ENCODE peak calls at places on chromosomes 11 and 22, in seven cellular contexts. F is neuronal stem cell, B is gastrocnemius medialis, S is stomach, U is dorsolateral prefrontal cortex, Q is GM23248, J is tibial nerve. H is an unnamed sample.

GRCh38 chr11:120079750-120080610 is 57.9 kb downstream of the TRIM29 start:
- DNase-seq in F (no peak), B (no peak), S (peak), U (no peak), Q (peak), J (no peak), H (no peak)

GRCh38 chr11:46918087-46918751 is at the start of gene LRP4:
- DNase-seq in F (no peak), B (no peak), S (peak), U (peak), Q (peak), J (no peak), H (no peak)

GRCh38 chr11:34358258-34358665 is 452 bp upstream of the ABTB2 start:
- DNase-seq in F (peak), B (peak), S (peak), U (no peak), Q (peak), J (no peak), H (no peak)

GRCh38 chr11:95230054-95231034 is 658 bp downstream of the SESN3 start:
- DNase-seq in F (peak), B (no peak), S (no peak), U (no peak), Q (peak), J (no peak), H (no peak)

GRCh38 chr11:120974980-120975379 is 48.9 kb upstream of the TBCEL start:
- DNase-seq in F (no peak), B (no peak), S (no peak), U (no peak), Q (no peak), J (no peak), H (no peak)

GRCh38 chr11:134489728-134490127 is 77.7 kb upstream of the B3GAT1 start:
- DNase-seq in F (no peak), B (no peak), S (no peak), U (no peak), Q (no peak), J (no peak), H (no peak)

GRCh38 chr11:10494636-10495463 is 39.8 kb downstream of the AMPD3 start:
- DNase-seq in F (no peak), B (peak), S (no peak), U (no peak), Q (no peak), J (no peak), H (no peak)

GRCh38 chr11:61830318-61831105 is 2.4 kb downstream of the FADS2 start:
- DNase-seq in F (no peak), B (no peak), S (no peak), U (no peak), Q (peak), J (no peak), H (no peak)

GRCh38 chr22:49197986-49198704 is 629.5 kb downstream of the BRD1 start:
- DNase-seq in F (no peak), B (no peak), S (no peak), U (peak), Q (no peak), J (no peak), H (no peak)

GRCh38 chr11:75745807-75746206 is 22.8 kb upstream of the DGAT2 start:
- DNase-seq in F (no peak), B (no peak), S (no peak), U (no peak), Q (no peak), J (no peak), H (no peak)

GRCh38 chr22:21593406-21594232 is 26.1 kb downstream of the UBE2L3 start:
- DNase-seq in F (no peak), B (no peak), S (peak), U (no peak), Q (peak), J (no peak), H (no peak)

DNA sequence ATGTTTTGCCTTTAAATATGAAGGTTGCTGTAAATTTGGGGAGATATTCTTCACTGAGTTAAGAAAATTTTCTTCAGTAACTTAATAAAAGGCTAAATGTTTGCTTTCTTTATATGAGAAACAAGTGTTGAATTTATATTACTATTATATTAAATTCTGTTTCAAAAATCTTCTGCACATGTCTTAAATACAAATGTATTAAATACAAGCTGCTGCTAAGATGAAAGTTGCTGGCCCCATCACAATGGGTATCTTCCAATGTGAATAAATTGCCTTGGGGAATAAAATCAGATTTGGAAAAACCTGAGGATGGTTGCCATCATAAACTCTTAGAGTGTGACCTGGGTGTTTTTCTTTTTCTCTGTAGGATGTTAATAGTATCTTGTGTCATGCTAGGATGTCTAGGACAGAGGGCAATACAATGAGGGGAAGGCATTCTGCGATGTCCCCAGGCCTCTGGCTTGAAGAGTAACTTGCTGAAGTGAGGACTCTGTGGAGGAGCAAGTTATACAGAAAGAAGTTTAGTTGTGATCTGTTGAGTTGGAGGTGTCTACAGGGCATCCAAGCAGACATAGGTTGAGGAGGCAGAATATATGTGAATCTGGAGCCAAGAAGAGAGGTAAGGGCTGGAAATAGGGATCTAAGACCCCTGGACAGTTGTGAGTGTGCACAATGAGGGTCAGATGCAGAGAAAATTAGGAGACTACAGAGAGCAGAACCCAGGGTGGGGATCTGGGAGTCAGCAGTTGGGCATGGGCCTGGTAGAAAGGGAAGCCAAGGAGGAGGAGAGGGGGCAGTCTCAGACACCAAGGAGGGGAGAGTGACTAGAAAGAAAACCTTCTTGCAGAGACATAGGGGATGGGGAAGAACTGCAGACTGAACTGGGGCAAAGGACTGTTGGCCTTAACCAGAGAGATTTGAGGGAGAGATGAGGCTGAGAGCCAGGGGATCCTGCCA is 4.8 kb downstream of the IGLL5 start:
- DNase-seq in F (no peak), B (no peak), S (no peak), U (no peak), Q (no peak), J (no peak), H (no peak)
- H3K4me3 ChIP-seq in F (no peak), B (no peak), S (no peak), U (no peak), Q (no peak), J (no peak), H (no peak)

GRCh38 chr22:27194096-27194748 is 536.8 kb downstream of the MIAT start:
- DNase-seq in F (no peak), B (no peak), S (no peak), U (no peak), Q (no peak), J (no peak), H (no peak)

GRCh38 chr22:27196483-27196882 is 539.1 kb downstream of the MIAT start:
- DNase-seq in F (no peak), B (no peak), S (no peak), U (no peak), Q (no peak), J (no peak), H (no peak)

GRCh38 chr22:27197071-27197470 is 539.7 kb downstream of the MIAT start:
- DNase-seq in F (no peak), B (no peak), S (no peak), U (no peak), Q (no peak), J (no peak), H (no peak)

GRCh38 chr22:27195104-27195503 is 537.7 kb downstream of the MIAT start:
- DNase-seq in F (no peak), B (no peak), S (no peak), U (peak), Q (no peak), J (no peak), H (no peak)

GRCh38 chr22:27195516-27195915 is 538.1 kb downstream of the MIAT start:
- DNase-seq in F (no peak), B (no peak), S (no peak), U (no peak), Q (no peak), J (no peak), H (no peak)
- H3K27ac ChIP-seq in F (no peak), B (no peak), S (no peak), U (no peak), Q (no peak), J (no peak), H (no peak)

GRCh38 chr22:24688294-24688693 is 85.3 kb downstream of the GGT1 start:
- DNase-seq in F (no peak), B (no peak), S (no peak), U (no peak), Q (no peak), J (no peak), H (no peak)

GRCh38 chr22:24683671-24684070 is 80.7 kb downstream of the GGT1 start:
- DNase-seq in F (no peak), B (no peak), S (no peak), U (no peak), Q (peak), J (no peak), H (peak)

GRCh38 chr22:24686280-24686679 is 83.3 kb downstream of the GGT1 start:
- DNase-seq in F (no peak), B (no peak), S (no peak), U (no peak), Q (no peak), J (no peak), H (no peak)

GRCh38 chr22:24681236-24681635 is 78.2 kb downstream of the GGT1 start:
- DNase-seq in F (no peak), B (no peak), S (no peak), U (no peak), Q (no peak), J (no peak), H (peak)

DNA sequence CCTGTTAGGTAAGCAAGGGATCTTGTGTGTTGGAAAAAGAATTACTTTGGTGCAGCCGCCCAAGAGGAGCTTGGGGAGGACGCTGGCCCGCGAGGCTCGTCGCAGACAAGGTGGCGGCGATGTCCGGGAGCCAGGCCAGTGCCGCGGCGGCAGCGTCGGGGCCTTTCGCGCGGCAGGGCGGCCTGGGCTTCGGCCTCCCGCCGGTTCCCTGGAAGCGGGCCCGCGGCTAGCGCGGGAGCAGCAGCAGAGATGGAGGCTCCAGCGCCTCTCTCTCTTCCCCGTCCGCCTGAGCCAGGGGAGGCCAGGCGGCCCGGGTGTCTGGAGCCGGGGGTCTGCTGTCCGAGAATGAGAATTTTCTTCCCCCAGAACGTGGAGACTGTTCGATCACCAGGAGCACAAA is 82.8 kb downstream of the GGT1 start:
- DNase-seq in F (peak), B (no peak), S (no peak), U (no peak), Q (peak), J (no peak), H (no peak)
- H3K4me3 ChIP-seq in F (no peak), B (no peak), S (peak), U (peak), Q (no peak), J (peak), H (peak)

GRCh38 chr11:73072935-73073481 is 69.1 kb downstream of the FCHSD2 start:
- DNase-seq in F (no peak), B (no peak), S (no peak), U (no peak), Q (peak), J (no peak), H (no peak)
- H3K27ac ChIP-seq in F (no peak), B (peak), S (no peak), U (peak), Q (no peak), J (peak), H (no peak)

GRCh38 chr11:68721075-68721474 is 30.2 kb downstream of the TESMIN start:
- DNase-seq in F (no peak), B (no peak), S (no peak), U (no peak), Q (no peak), J (no peak), H (no peak)
- H3K4me3 ChIP-seq in F (no peak), B (no peak), S (no peak), U (no peak), Q (no peak), J (no peak), H (no peak)

DNA sequence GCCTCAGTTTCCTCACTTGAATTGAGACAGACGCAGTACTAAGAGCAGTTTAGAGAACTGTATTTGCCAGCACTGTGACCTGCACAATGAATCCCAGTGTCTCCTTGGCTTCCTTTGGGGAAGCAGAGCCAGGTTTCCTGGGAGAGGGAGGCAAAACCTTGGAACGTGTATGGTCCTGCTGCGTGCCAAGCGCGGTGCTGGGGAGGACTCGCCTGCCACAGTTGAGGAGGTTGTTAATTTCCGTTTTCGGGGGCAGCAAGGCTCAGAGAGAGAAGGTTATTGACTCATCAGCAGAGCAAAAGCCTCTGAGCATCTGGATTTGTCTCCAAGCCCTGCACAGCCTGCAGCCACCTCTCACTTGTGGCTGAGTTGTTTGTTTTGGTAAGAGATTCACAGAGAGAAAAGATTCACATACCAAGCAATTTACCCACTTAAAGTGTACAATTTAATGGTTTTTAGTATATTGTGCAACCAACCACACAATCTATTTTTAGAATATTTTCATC is 10.8 kb downstream of the SYT12 start:
- DNase-seq in F (no peak), B (no peak), S (no peak), U (peak), Q (peak), J (no peak), H (peak)
- H3K27ac ChIP-seq in F (no peak), B (no peak), S (no peak), U (peak), Q (peak), J (no peak), H (peak)

GRCh38 chr22:36587289-36588154 is 58.6 kb upstream of the EIF3D start:
- DNase-seq in F (no peak), B (no peak), S (no peak), U (peak), Q (peak), J (no peak), H (no peak)
- H3K4me3 ChIP-seq in F (no peak), B (no peak), S (no peak), U (no peak), Q (peak), J (no peak), H (peak)

GRCh38 chr22:44710474-44711235 is 8.7 kb downstream of the PRR5 start:
- DNase-seq in F (no peak), B (no peak), S (peak), U (no peak), Q (no peak), J (no peak), H (no peak)
- H3K27ac ChIP-seq in F (no peak), B (no peak), S (no peak), U (no peak), Q (no peak), J (peak), H (peak)

GRCh38 chr22:35568751-35569725 is 28.4 kb downstream of the RASD2 start:
- DNase-seq in F (no peak), B (no peak), S (peak), U (no peak), Q (peak), J (no peak), H (no peak)

GRCh38 chr22:35567794-35568193 is 27.2 kb downstream of the RASD2 start:
- DNase-seq in F (no peak), B (no peak), S (no peak), U (no peak), Q (no peak), J (no peak), H (no peak)

GRCh38 chr22:35570686-35571194 is 30.1 kb downstream of the RASD2 start:
- DNase-seq in F (no peak), B (no peak), S (no peak), U (no peak), Q (no peak), J (no peak), H (no peak)

GRCh38 chr22:35567214-35567792 is 26.7 kb downstream of the RASD2 start:
- DNase-seq in F (no peak), B (no peak), S (no peak), U (no peak), Q (no peak), J (no peak), H (no peak)

DNA sequence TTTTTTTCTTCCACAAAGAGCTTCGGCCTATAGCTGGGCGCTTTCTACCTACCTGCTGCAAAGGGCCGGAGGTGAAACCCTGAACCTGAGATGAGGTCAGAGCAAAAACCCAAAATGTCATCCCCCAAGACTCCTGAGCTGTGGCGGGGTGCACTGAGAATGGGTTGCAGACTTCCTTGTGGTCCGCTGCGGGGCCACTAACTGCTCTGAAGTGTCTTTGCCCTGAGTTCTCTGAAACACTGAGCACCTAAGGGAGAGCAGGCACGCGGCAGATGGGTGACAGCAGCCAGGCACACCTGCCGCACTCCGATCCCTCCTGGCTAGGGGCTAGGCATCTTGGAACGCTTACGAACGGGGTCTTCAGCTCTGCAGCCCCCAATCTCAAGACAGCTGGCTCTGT is 29.3 kb downstream of the RASD2 start:
- DNase-seq in F (no peak), B (no peak), S (no peak), U (no peak), Q (no peak), J (no peak), H (no peak)
- H3K4me3 ChIP-seq in F (no peak), B (no peak), S (no peak), U (no peak), Q (no peak), J (no peak), H (no peak)

H was measured in AG04450.